ENCODE peak calls at places on chromosome 5, in eight cellular contexts. R is HTR-8/SVneo, K is T-helper 1 cell, N is germinal center, U is fibroblast of villous mesenchyme, P is fibroblast of lung, M is NCI-H2107, F is HS-5. X is an unnamed sample.

GRCh38 chr5:142772766-142773293 is 2.7 kb downstream of the ARHGAP26 start:
- DNase-seq in R (no peak), K (no peak), N (no peak), U (no peak), P (no peak), M (no peak), F (no peak), X (no peak)

GRCh38 chr5:150489358-150490295 is 18.3 kb upstream of the NDST1 start:
- DNase-seq in R (no peak), K (no peak), N (peak; percentile 87), U (no peak), P (peak; percentile 49), M (no peak), F (no peak), X (no peak)

GRCh38 chr5:166596043-166596442 is 1695.4 kb upstream of the WWC1 start:
- DNase-seq in R (no peak), K (no peak), N (no peak), U (no peak), P (no peak), M (no peak), F (no peak), X (no peak)

GRCh38 chr5:181173420-181174342 is 26.3 kb downstream of the OR2V2 start:
- DNase-seq in R (no peak), K (peak; percentile 80), N (no peak), U (no peak), P (no peak), M (no peak), F (no peak), X (peak; percentile 54)

GRCh38 chr5:36090033-36090432 is 23.4 kb upstream of the UGT3A2 start:
- DNase-seq in R (no peak), K (peak; percentile 13), N (no peak), U (peak; percentile 31), P (peak; percentile 11), M (no peak), F (peak; percentile 26), X (no peak)

GRCh38 chr5:23352437-23352836 is 155.0 kb upstream of the PRDM9 start:
- DNase-seq in R (no peak), K (no peak), N (no peak), U (no peak), P (peak; percentile 42), M (no peak), F (peak; percentile 29), X (no peak)

GRCh38 chr5:144150996-144151395 is 19.5 kb downstream of the YIPF5 start:
- DNase-seq in R (no peak), K (no peak), N (no peak), U (no peak), P (no peak), M (no peak), F (no peak), X (no peak)

GRCh38 chr5:83767409-83767992 is 46.8 kb upstream of the HAPLN1 start:
- DNase-seq in R (no peak), K (no peak), N (no peak), U (peak; percentile 1), P (peak; percentile 9), M (no peak), F (no peak), X (no peak)

GRCh38 chr5:157516016-157516415 is 56.0 kb downstream of the NIPAL4 start:
- DNase-seq in R (peak; percentile 81), K (peak; percentile 6), N (no peak), U (peak; percentile 71), P (peak; percentile 80), M (no peak), F (no peak), X (no peak)

GRCh38 chr5:103259705-103260355 is 1.3 kb downstream of the MACIR start:
- DNase-seq in R (peak; percentile 10), K (no peak), N (no peak), U (peak; percentile 27), P (peak; percentile 32), M (no peak), F (no peak), X (no peak)

GRCh38 chr5:67537439-67538342 is 341.1 kb upstream of the CD180 start:
- DNase-seq in R (no peak), K (no peak), N (no peak), U (peak; percentile 33), P (peak; percentile 57), M (no peak), F (no peak), X (no peak)

GRCh38 chr5:121870489-121870888 is 18.8 kb downstream of the FTMT start:
- DNase-seq in R (no peak), K (no peak), N (no peak), U (peak; percentile 16), P (peak; percentile 67), M (no peak), F (no peak), X (no peak)

GRCh38 chr5:165201364-165202143 is 1696.1 kb downstream of the MAT2B start:
- DNase-seq in R (no peak), K (no peak), N (no peak), U (peak; percentile 66), P (peak; percentile 90), M (no peak), F (peak; percentile 39), X (no peak)

GRCh38 chr5:35438288-35438687 is 179.4 kb upstream of the SPEF2 start:
- DNase-seq in R (no peak), K (no peak), N (no peak), U (no peak), P (no peak), M (no peak), F (no peak), X (no peak)

GRCh38 chr5:87137280-87137679 is 130.4 kb upstream of the RASA1 start:
- DNase-seq in R (no peak), K (no peak), N (no peak), U (no peak), P (no peak), M (no peak), F (no peak), X (no peak)

GRCh38 chr5:149680810-149681221 is 49.3 kb upstream of the PPARGC1B start:
- DNase-seq in R (no peak), K (no peak), N (peak; percentile 84), U (no peak), P (no peak), M (no peak), F (no peak), X (no peak)

GRCh38 chr5:180739271-180739670 is 587 bp downstream of the OR2Y1 start:
- DNase-seq in R (no peak), K (no peak), N (no peak), U (no peak), P (peak; percentile 54), M (no peak), F (no peak), X (no peak)

GRCh38 chr5:149885512-149885911 is 59.1 kb downstream of the PDE6A start:
- DNase-seq in R (no peak), K (no peak), N (no peak), U (no peak), P (no peak), M (no peak), F (no peak), X (no peak)

GRCh38 chr5:78511116-78511906 is 137.3 kb downstream of the LHFPL2 start:
- DNase-seq in R (no peak), K (no peak), N (no peak), U (no peak), P (no peak), M (no peak), F (no peak), X (no peak)

GRCh38 chr5:139593716-139594319 is 32.7 kb downstream of the UBE2D2 start:
- DNase-seq in R (no peak), K (no peak), N (no peak), U (peak; percentile 35), P (peak; percentile 21), M (no peak), F (peak; percentile 49), X (no peak)

X was measured in CD8-positive, alpha-beta T cell.